ENCODE peak calls at places on chromosomes 1 and 21, in ten cellular contexts. U is left lung; X is CD8-positive, alpha-beta T cell; S is dorsolateral prefrontal cortex; C is aorta; N is ovary; I is AG04450; B is transverse colon; A is body of pancreas; L is neuronal stem cell. T is an unnamed sample. For H3K27me3, the result is how much of the 10 kb centered on the place peaks cover.

GRCh38 chr1:234848972-234849641 is 239.1 kb upstream of the IRF2BP2 start:
- DNase-seq in A (no peak), L (no peak), U (no peak), S (no peak), X (no peak), I (no peak), N (no peak), C (no peak), B (no peak), T (no peak)

GRCh38 chr1:217029311-217030157 is 306.3 kb upstream of the ESRRG start:
- DNase-seq in A (peak), N (no peak), X (no peak), B (peak), S (no peak), I (peak), C (no peak), L (no peak), U (no peak), T (no peak)

GRCh38 chr1:214637722-214638473 is 34.9 kb downstream of the CENPF start:
- DNase-seq in A (peak), X (peak), N (no peak), I (peak), C (no peak), U (no peak), B (peak), L (no peak), S (peak), T (no peak)

GRCh38 chr1:7539772-7540175 is 231.3 kb upstream of the VAMP3 start:
- DNase-seq in S (no peak), C (peak), L (peak), A (peak), X (no peak), I (no peak), B (peak), N (no peak), U (peak), T (no peak)

GRCh38 chr1:55210990-55211389 is 4.2 kb downstream of the USP24 start:
- DNase-seq in U (no peak), B (no peak), I (no peak), C (no peak), S (no peak), L (no peak), A (no peak), N (no peak), X (no peak), T (no peak)

GRCh38 chr1:88608139-88608943 is 75.7 kb upstream of the PKN2 start:
- DNase-seq in X (no peak), B (no peak), I (peak), N (no peak), L (peak), S (no peak), A (no peak), U (no peak), C (no peak), T (no peak)

GRCh38 chr1:47976267-47976666 is 20.9 kb downstream of the TRABD2B start:
- DNase-seq in S (no peak), N (no peak), C (no peak), L (no peak), U (no peak), B (no peak), A (no peak), X (no peak), I (no peak), T (no peak)

GRCh38 chr21:25298512-25299491 is 308.5 kb downstream of the MRPL39 start:
- DNase-seq in N (no peak), B (no peak), U (no peak), C (no peak), X (no peak), I (no peak), L (no peak), A (no peak), S (no peak), T (no peak)

GRCh38 chr1:76933847-76934657 is 66.8 kb downstream of the ST6GALNAC5 start:
- DNase-seq in I (no peak), L (no peak), B (no peak), N (no peak), C (no peak), X (no peak), A (no peak), S (no peak), U (no peak), T (no peak)

GRCh38 chr1:114054148-114054547 is 74.9 kb downstream of the OLFML3 start:
- DNase-seq in B (no peak), U (no peak), I (no peak), C (no peak), X (no peak), N (no peak), S (no peak), A (no peak), L (no peak), T (no peak)

GRCh38 chr1:41728403-41729202 is 190.1 kb downstream of the HIVEP3 start:
- DNase-seq in C (no peak), U (no peak), L (no peak), I (no peak), S (peak), A (no peak), B (peak), N (no peak), X (peak), T (no peak)

GRCh38 chr21:40717008-40717407 is 129.9 kb downstream of the DSCAM start:
- DNase-seq in B (no peak), C (no peak), N (no peak), I (no peak), X (no peak), L (no peak), U (no peak), S (no peak), A (no peak), T (no peak)

GRCh38 chr1:48674641-48675040 is 102.0 kb downstream of the BEND5 start:
- DNase-seq in B (no peak), U (no peak), L (no peak), N (no peak), X (no peak), I (no peak), S (no peak), C (no peak), A (no peak), T (no peak)

GRCh38 chr1:2468041-2468472 is 8.0 kb upstream of the PLCH2 start:
- DNase-seq in C (no peak), N (no peak), S (no peak), X (peak), A (peak), I (peak), U (no peak), L (peak), B (no peak), T (peak)

GRCh38 chr1:185017338-185017737 is 28.0 kb upstream of the RNF2 start:
- DNase-seq in C (no peak), X (no peak), U (no peak), B (no peak), N (no peak), L (no peak), S (no peak), A (no peak), I (peak), T (no peak)

GRCh38 chr1:79197421-79197820 is 190.9 kb upstream of the ADGRL4 start:
- DNase-seq in X (no peak), A (no peak), B (no peak), N (no peak), I (no peak), U (no peak), S (no peak), C (no peak), L (peak), T (no peak)

GRCh38 chr21:45854702-45855247 is 126.8 kb upstream of the COL6A1 start:
- DNase-seq in L (no peak), X (no peak), N (peak), C (peak), U (no peak), S (no peak), I (no peak), A (peak), B (no peak), T (no peak)

GRCh38 chr21:16366207-16366606 is 636.4 kb downstream of the USP25 start:
- DNase-seq in S (no peak), U (no peak), L (no peak), N (no peak), A (no peak), I (no peak), B (no peak), C (no peak), X (no peak), T (no peak)

GRCh38 chr1:51729156-51729823 is 112.4 kb downstream of the OSBPL9 start:
- DNase-seq in S (peak), C (peak), A (peak), I (peak), B (peak), L (peak), U (peak), X (peak), N (peak), T (peak)

GRCh38 chr1:39539252-39539790 is 37.3 kb downstream of the PABPC4 start:
- DNase-seq in U (no peak), S (peak), C (no peak), N (peak), B (peak), I (peak), L (peak), X (peak), A (peak), T (peak)

GRCh38 chr21:42164064-42164789 is 54.7 kb upstream of the ABCG1 start:
- DNase-seq in X (peak), A (peak), L (no peak), B (peak), S (peak), U (no peak), I (no peak), C (no peak), N (peak), T (peak)

GRCh38 chr1:38246955-38247952 is 200.7 kb upstream of the POU3F1 start:
- DNase-seq in X (no peak), B (peak), N (no peak), S (no peak), U (no peak), L (peak), A (no peak), C (no peak), I (no peak), T (no peak)

GRCh38 chr1:40872266-40872665 is 10.1 kb upstream of the CITED4 start:
- DNase-seq in L (no peak), A (no peak), U (no peak), X (no peak), I (no peak), C (no peak), B (no peak), N (no peak), S (no peak), T (no peak)

GRCh38 chr1:15452866-15453571 is 3.5 kb upstream of the CELA2A start:
- DNase-seq in S (no peak), I (no peak), L (no peak), N (no peak), U (no peak), A (no peak), B (no peak), X (no peak), C (no peak), T (no peak)

GRCh38 chr1:37765937-37766664 is 1.2 kb upstream of the EPHA10 start:
- DNase-seq in X (no peak), C (no peak), A (no peak), L (no peak), U (no peak), I (no peak), S (peak), N (no peak), B (no peak), T (no peak)

GRCh38 chr21:21163904-21164303 is 165.7 kb downstream of the NCAM2 start:
- DNase-seq in C (peak), U (no peak), X (peak), A (peak), I (peak), L (peak), S (peak), N (peak), B (peak), T (no peak)

GRCh38 chr1:98467584-98467983 is 193.9 kb upstream of the SNX7 start:
- DNase-seq in X (no peak), I (no peak), L (no peak), N (no peak), B (no peak), A (no peak), U (no peak), S (no peak), C (no peak), T (no peak)

GRCh38 chr1:230591676-230592075 is 50.6 kb upstream of the COG2 start:
- DNase-seq in B (no peak), U (no peak), N (no peak), X (no peak), L (no peak), A (no peak), S (no peak), I (no peak), C (no peak), T (no peak)

GRCh38 chr1:50735443-50735842 is 224.6 kb downstream of the FAF1 start:
- DNase-seq in I (no peak), B (no peak), C (no peak), S (no peak), L (no peak), U (no peak), X (no peak), A (no peak), N (no peak), T (no peak)

GRCh38 chr1:169060010-169060722 is 46.3 kb upstream of the ATP1B1 start:
- DNase-seq in U (no peak), C (no peak), S (no peak), B (peak), A (no peak), N (no peak), L (no peak), I (no peak), X (no peak), T (no peak)

GRCh38 chr1:32774950-32775634 is 42.1 kb downstream of the YARS1 start:
- DNase-seq in L (no peak), N (no peak), B (no peak), U (no peak), A (peak), C (peak), X (no peak), I (no peak), S (no peak), T (no peak)

GRCh38 chr1:113929750-113930498 is 800 bp downstream of the HIPK1 start:
- DNase-seq in C (peak), U (peak), A (peak), S (no peak), L (peak), B (peak), X (peak), N (peak), I (no peak), T (peak)

GRCh38 chr1:121516279-121516967 is 331.6 kb downstream of the SRGAP2C start:
- DNase-seq in X (peak), B (peak), L (no peak), C (no peak), A (no peak), I (no peak), N (no peak), U (peak), S (no peak), T (peak)

GRCh38 chr1:180789460-180789859 is 123.2 kb upstream of the KIAA1614 start:
- DNase-seq in S (no peak), N (no peak), C (no peak), I (no peak), L (no peak), U (no peak), X (no peak), A (no peak), B (no peak), T (no peak)

GRCh38 chr1:21042920-21043605 is 133.6 kb downstream of the EIF4G3 start:
- DNase-seq in A (no peak), S (no peak), B (no peak), N (no peak), L (no peak), U (no peak), I (peak), X (no peak), C (no peak), T (no peak)

GRCh38 chr1:64550505-64550904 is 80.6 kb downstream of the CACHD1 start:
- DNase-seq in N (no peak), B (no peak), C (no peak), A (no peak), L (no peak), U (no peak), S (no peak), I (no peak), X (peak), T (no peak)

GRCh38 chr1:186848509-186849130 is 19.9 kb downstream of the PLA2G4A start:
- DNase-seq in A (no peak), C (no peak), B (no peak), N (no peak), I (no peak), S (no peak), L (no peak), U (no peak), X (no peak), T (no peak)

GRCh38 chr1:92843429-92844352 is 11.9 kb downstream of the RPL5 start:
- DNase-seq in B (no peak), A (no peak), X (no peak), I (no peak), N (no peak), C (no peak), U (no peak), S (no peak), L (no peak), T (no peak)

GRCh38 chr1:29455781-29456180 is 219.5 kb downstream of the PTPRU start:
- DNase-seq in U (no peak), L (no peak), B (no peak), S (no peak), C (peak), N (no peak), I (no peak), A (no peak), X (no peak), T (no peak)

DNA sequence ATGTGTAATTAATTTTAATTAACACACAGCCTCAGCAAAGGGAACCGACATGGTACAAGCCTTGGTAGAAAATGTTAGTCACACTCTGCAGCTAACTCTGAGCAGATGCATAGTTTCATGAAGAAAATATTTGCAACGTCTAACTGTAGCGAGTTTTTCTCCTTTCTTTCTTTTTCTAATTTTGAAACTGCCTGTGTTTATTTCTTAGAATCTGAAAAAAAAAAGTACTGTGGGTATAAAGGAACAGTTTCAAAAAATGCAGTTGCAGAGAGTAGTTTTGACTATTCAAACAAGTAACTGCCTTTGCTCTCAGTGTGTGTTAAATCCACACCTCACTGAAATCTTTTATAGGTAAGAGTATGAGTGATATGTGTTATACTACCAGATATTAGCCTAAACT is 149.9 kb upstream of the C1orf105 start:
- DNase-seq in B (no peak), I (no peak), N (no peak), C (no peak), U (no peak), A (no peak), X (no peak), S (no peak), L (no peak), T (no peak)
- H3K4me3 ChIP-seq in B (no peak), I (no peak), N (no peak), C (no peak), U (no peak), A (no peak), X (no peak), S (no peak), L (no peak), T (no peak)

GRCh38 chr1:84968865-84969264 is 28.0 kb downstream of the MCOLN2 start:
- DNase-seq in L (no peak), X (no peak), U (no peak), I (no peak), N (no peak), C (no peak), A (no peak), B (no peak), S (no peak), T (no peak)

GRCh38 chr1:84967666-84968065 is 29.2 kb downstream of the MCOLN2 start:
- DNase-seq in N (no peak), U (no peak), S (no peak), B (no peak), A (no peak), L (no peak), I (no peak), X (no peak), C (no peak), T (no peak)

GRCh38 chr1:84971957-84972356 is 25.0 kb downstream of the MCOLN2 start:
- DNase-seq in A (no peak), S (no peak), I (no peak), N (no peak), B (no peak), L (no peak), U (no peak), X (no peak), C (no peak), T (no peak)

GRCh38 chr1:84969489-84970250 is 27.2 kb downstream of the MCOLN2 start:
- DNase-seq in S (no peak), C (no peak), A (no peak), L (no peak), U (no peak), N (no peak), I (no peak), B (no peak), X (no peak), T (no peak)

GRCh38 chr1:84968101-84968500 is 28.8 kb downstream of the MCOLN2 start:
- DNase-seq in B (peak), C (no peak), A (no peak), S (no peak), X (no peak), I (no peak), N (no peak), U (no peak), L (no peak), T (no peak)
- H3K27me3 ChIP-seq in B (under half), C (under half), A (under half), S (under half), X (under half), I (under half), N (under half), U (under half), L (under half), T (under half)

GRCh38 chr1:91712393-91712792 is 173.6 kb downstream of the TGFBR3 start:
- DNase-seq in I (no peak), B (no peak), L (no peak), X (no peak), S (no peak), A (no peak), N (no peak), U (no peak), C (no peak), T (no peak)

GRCh38 chr1:91710261-91710660 is 175.7 kb downstream of the TGFBR3 start:
- DNase-seq in S (no peak), A (no peak), U (no peak), C (no peak), X (no peak), B (no peak), L (no peak), I (no peak), N (no peak), T (no peak)

GRCh38 chr1:91711504-91712247 is 174.3 kb downstream of the TGFBR3 start:
- DNase-seq in B (no peak), C (no peak), U (no peak), N (no peak), L (no peak), S (no peak), I (no peak), A (no peak), X (no peak), T (no peak)

GRCh38 chr1:91714867-91715381 is 171.0 kb downstream of the TGFBR3 start:
- DNase-seq in U (no peak), S (no peak), B (no peak), X (no peak), C (no peak), I (no peak), A (no peak), L (no peak), N (no peak), T (no peak)

DNA sequence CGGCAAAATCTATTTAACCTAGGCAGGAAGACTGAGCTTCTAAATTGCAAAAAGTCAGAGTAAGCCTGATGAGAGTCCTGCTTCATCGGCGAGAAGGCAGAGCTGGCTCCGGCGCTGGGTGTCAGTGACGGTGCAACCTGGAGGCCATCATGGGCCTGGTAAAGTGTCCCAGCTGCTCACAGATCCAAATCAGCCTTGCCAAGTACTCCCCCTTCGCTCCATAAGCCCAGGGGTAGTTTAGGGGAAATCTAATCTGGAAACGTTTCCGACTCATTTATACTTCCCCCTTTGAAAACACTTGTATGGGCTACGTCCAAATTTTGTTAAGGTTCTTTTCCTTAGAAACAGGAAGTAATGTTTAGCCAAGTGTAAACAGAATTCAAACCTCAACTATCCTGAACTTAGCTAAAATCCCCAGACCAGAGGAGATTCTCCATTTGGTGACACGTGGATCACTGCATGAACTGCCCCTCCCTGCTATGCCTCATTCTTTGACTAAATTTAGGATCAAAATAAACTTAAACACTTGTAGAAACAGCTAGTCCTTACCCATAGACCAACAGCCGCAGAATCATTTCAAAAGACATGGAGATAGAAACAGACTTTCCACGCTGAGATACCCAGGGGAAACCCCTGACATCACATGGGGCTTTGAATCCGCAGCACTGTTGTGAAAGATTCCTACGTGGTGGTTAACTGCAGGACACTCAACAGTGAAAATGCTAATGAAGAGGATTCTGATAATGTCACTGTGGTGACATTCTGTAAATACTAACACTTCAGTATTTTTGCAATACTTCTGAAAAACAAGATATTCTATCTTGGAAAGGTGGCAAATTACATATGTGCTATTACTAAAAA is 172.7 kb downstream of the TGFBR3 start:
- DNase-seq in C (no peak), X (peak), U (peak), A (no peak), I (no peak), N (peak), B (peak), S (no peak), L (no peak), T (peak)
- H3K4me3 ChIP-seq in C (no peak), X (no peak), U (no peak), A (no peak), I (no peak), N (no peak), B (no peak), S (no peak), L (no peak), T (peak)

GRCh38 chr1:152112101-152112884 is 3.0 kb downstream of the TCHH start:
- DNase-seq in I (no peak), S (peak), X (no peak), L (peak), C (no peak), U (peak), A (peak), N (no peak), B (no peak), T (peak)
- H3K27me3 ChIP-seq in I (half or more), S (half or more), X (under half), L (half or more), C (under half), U (half or more), A (half or more), N (under half), B (half or more), T (under half)

T was measured in right cardiac atrium.